ENCODE peak calls at places on chromosomes 2 and 18, in seven cellular contexts. H is stomach, V is A549, W is Peyer's patch, L is suprapubic skin, F is cardiac muscle cell, D is Calu3. B is an unnamed sample.

GRCh38 chr2:102420290-102420689 is 2.7 kb upstream of the IL18RAP start:
- DNase-seq in F (no peak), D (no peak), V (no peak), H (no peak), L (no peak), W (no peak), B (no peak)

GRCh38 chr2:212124597-212124996 is 414.0 kb downstream of the ERBB4 start:
- DNase-seq in D (peak), W (no peak), V (peak), F (peak), H (no peak), L (no peak), B (no peak)

GRCh38 chr2:157843935-157844334 is 32.2 kb downstream of the ACVR1 start:
- DNase-seq in D (no peak), L (no peak), V (no peak), F (no peak), W (no peak), H (no peak), B (no peak)

GRCh38 chr2:240129311-240129710 is 6.8 kb downstream of the COPS9 start:
- DNase-seq in W (peak), H (no peak), V (no peak), L (peak), D (no peak), F (no peak), B (no peak)

GRCh38 chr2:70070557-70071268 is 16.6 kb upstream of the PCBP1 start:
- DNase-seq in V (peak), H (peak), L (peak), W (no peak), F (peak), D (peak), B (peak)

GRCh38 chr2:239261796-239262475 is 138.9 kb downstream of the HDAC4 start:
- DNase-seq in F (no peak), H (peak), L (peak), W (no peak), V (no peak), D (no peak), B (no peak)

GRCh38 chr18:39806519-39806918 is 2148.5 kb upstream of the PIK3C3 start:
- DNase-seq in W (no peak), V (peak), H (no peak), F (peak), L (no peak), D (no peak), B (no peak)

GRCh38 chr2:43905388-43905803 is 66.6 kb downstream of the ABCG8 start:
- DNase-seq in V (no peak), D (no peak), L (no peak), F (no peak), H (no peak), W (no peak), B (no peak)

GRCh38 chr18:60549338-60549960 is 176.9 kb upstream of the MC4R start:
- DNase-seq in W (no peak), V (peak), H (no peak), D (peak), F (peak), L (no peak), B (peak)

GRCh38 chr2:230798769-230799399 is 65.9 kb upstream of the ITM2C start:
- DNase-seq in W (no peak), V (peak), H (no peak), L (no peak), D (peak), F (peak), B (no peak)

GRCh38 chr2:105280281-105280680 is 38.7 kb downstream of the GPR45 start:
- DNase-seq in F (no peak), D (no peak), V (no peak), W (no peak), L (no peak), H (no peak), B (no peak)

GRCh38 chr2:54672587-54673456 is 50.6 kb upstream of the EML6 start:
- DNase-seq in W (no peak), V (no peak), H (no peak), F (no peak), L (no peak), D (no peak), B (no peak)

GRCh38 chr2:203112342-203112741 is 97.7 kb downstream of the NBEAL1 start:
- DNase-seq in W (no peak), V (no peak), H (no peak), F (no peak), L (no peak), D (no peak), B (no peak)
- TF ChIP-seq CTCF in W (no peak), V (no peak), H (no peak), F (no peak), L (no peak), D (no peak), B (no peak)

GRCh38 chr2:177429688-177430325 is 37.2 kb downstream of the AGPS start:
- DNase-seq in L (no peak), V (no peak), D (no peak), F (peak), H (no peak), W (no peak), B (no peak)
- TF ChIP-seq CTCF in L (no peak), V (no peak), D (no peak), F (no peak), H (no peak), W (no peak), B (no peak)

DNA sequence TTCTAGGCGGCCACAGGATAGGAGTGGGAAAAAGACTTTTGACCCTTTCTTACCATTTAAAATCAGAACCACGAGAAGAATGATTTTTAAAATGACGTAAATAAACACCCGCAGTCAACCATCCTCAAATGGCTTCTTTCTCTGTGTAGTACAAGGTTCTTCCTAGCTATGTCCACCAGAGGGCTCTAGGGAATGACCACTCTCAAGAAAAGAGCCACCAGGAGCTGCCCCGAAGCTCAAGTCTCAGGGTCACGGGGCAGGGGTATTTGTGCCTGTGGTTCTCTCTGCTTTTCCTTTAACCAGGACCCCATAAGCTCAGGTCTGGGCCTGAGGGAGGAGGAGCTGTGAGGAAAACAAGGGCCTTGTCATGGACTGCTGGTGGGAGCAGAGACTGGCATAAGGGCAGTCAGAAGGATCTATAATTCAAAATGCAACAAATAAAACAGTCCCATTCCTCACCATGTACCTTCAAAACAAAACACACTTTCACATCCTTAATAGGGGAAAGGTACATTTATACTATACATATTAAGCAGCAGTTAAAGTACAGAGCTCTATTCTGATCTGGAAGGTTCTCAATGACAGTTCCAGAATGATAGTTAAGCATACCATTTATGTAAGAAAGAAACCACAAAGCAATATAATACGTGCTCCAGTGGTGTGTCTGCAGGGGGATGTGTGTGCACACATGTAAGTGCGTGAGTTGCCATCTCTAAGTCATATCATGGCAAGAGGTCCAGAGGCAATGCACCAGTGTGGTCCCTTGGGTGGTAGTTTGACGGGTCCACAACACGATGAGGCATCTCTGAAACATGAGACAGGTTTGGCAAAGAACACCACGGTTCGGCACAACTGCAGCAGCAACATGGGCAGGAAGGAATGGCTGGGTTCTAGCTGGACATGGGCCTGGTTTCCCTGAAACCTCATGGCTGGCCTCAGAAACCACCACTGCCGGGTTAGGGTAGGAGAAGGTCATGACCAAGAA is 18.6 kb downstream of the LYPD1 start:
- DNase-seq in H (no peak), L (no peak), D (no peak), W (no peak), F (peak), V (peak), B (no peak)
- TF ChIP-seq CTCF in H (no peak), L (no peak), D (no peak), W (peak), F (peak), V (peak), B (peak)

GRCh38 chr2:177106212-177106611 is 106.4 kb upstream of the HNRNPA3 start:
- DNase-seq in L (no peak), W (no peak), H (no peak), D (peak), V (peak), F (no peak), B (no peak)
- TF ChIP-seq CTCF in L (no peak), W (no peak), H (no peak), D (peak), V (no peak), F (no peak), B (no peak)

DNA sequence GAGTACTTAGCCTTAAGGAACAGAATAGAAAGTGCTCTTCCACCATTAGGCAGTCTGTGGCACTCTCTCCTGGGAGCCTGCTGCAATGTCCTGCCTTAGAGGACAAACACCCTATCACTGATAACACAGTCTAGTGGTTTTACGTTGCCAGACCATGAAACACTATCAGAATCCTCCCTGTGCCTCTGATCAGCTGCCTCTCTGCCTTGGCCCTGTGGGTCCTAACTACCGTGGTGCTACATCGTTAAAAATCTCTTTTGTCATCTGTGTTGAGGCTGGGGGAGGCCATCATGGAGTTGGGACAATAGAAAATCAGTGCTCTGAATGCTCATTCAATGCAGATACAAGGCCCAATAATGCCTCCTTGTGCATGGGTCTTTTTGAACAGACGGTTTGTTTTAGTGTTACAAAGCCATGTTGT is 11.9 kb upstream of the APCDD1 start:
- DNase-seq in F (peak), H (no peak), W (no peak), D (no peak), V (no peak), L (no peak), B (no peak)
- TF ChIP-seq CTCF in F (no peak), H (no peak), W (no peak), D (no peak), V (no peak), L (no peak), B (no peak)

B was measured in D721Med.